ENCODE peak calls at places on chromosomes 3 and 15, in seven cellular contexts. H, X, L, D, S, V and Q are unnamed samples.
A peak's percentile ranks its signal among the peaks of the same experiment; 100 is the strongest.

GRCh38 chr15:86942285-86942684 is 862.6 kb downstream of the AGBL1 start:
- DNase-seq in H (no peak), X (no peak), L (no peak), D (no peak), S (peak; percentile 52), V (no peak), Q (no peak)

GRCh38 chr3:25300141-25300540 is 127.9 kb upstream of the RARB start:
- DNase-seq in H (no peak), X (no peak), L (no peak), D (no peak), S (no peak), V (no peak), Q (no peak)

GRCh38 chr3:176286456-176287115 is 910.7 kb downstream of the TBL1XR1 start:
- DNase-seq in H (no peak), X (no peak), L (no peak), D (no peak), S (no peak), V (no peak), Q (peak; percentile 25)

GRCh38 chr3:146134348-146135117 is 26.5 kb downstream of the PLOD2 start:
- DNase-seq in H (no peak), X (no peak), L (no peak), D (no peak), S (peak; percentile 65), V (no peak), Q (no peak)

GRCh38 chr3:163879172-163879571 is 1199.1 kb downstream of the SI start:
- DNase-seq in H (no peak), X (no peak), L (no peak), D (no peak), S (no peak), V (no peak), Q (no peak)

GRCh38 chr3:53808496-53808895 is 37.7 kb downstream of the CHDH start:
- DNase-seq in H (no peak), X (no peak), L (peak; percentile 7), D (no peak), S (no peak), V (no peak), Q (no peak)

GRCh38 chr15:51342249-51342999 is 969 bp downstream of the GLDN start:
- DNase-seq in H (no peak), X (no peak), L (no peak), D (no peak), S (no peak), V (no peak), Q (no peak)

GRCh38 chr15:60589253-60589652 is 110.3 kb upstream of the ICE2 start:
- DNase-seq in H (no peak), X (peak; percentile 37), L (peak; percentile 65), D (no peak), S (no peak), V (no peak), Q (no peak)

GRCh38 chr3:4980229-4981159 is 1.3 kb downstream of the BHLHE40 start:
- DNase-seq in H (peak; percentile 64), X (peak; percentile 94), L (peak; percentile 93), D (peak; percentile 81), S (peak; percentile 86), V (peak; percentile 73), Q (peak; percentile 88)

GRCh38 chr3:50164056-50164455 is 8.9 kb downstream of the SEMA3F start:
- DNase-seq in H (peak; percentile 50), X (no peak), L (peak; percentile 72), D (peak; percentile 76), S (peak; percentile 93), V (no peak), Q (peak; percentile 94)

GRCh38 chr3:184645304-184645703 is 66.6 kb downstream of the MAGEF1 start:
- DNase-seq in H (no peak), X (no peak), L (no peak), D (no peak), S (peak; percentile 79), V (no peak), Q (no peak)

GRCh38 chr15:60519218-60519617 is 40.3 kb upstream of the ICE2 start:
- DNase-seq in H (no peak), X (no peak), L (no peak), D (no peak), S (peak; percentile 59), V (no peak), Q (peak; percentile 40)

GRCh38 chr3:64414043-64414442 is 188.8 kb upstream of the PRICKLE2 start:
- DNase-seq in H (no peak), X (no peak), L (no peak), D (no peak), S (no peak), V (no peak), Q (no peak)

GRCh38 chr3:69239063-69239462 is 116.7 kb upstream of the LMOD3 start:
- DNase-seq in H (no peak), X (no peak), L (no peak), D (no peak), S (no peak), V (no peak), Q (no peak)

GRCh38 chr15:62850791-62851291 is 191.7 kb upstream of the TPM1 start:
- DNase-seq in H (peak; percentile 77), X (no peak), L (no peak), D (peak; percentile 56), S (peak; percentile 57), V (no peak), Q (peak; percentile 54)

GRCh38 chr3:163779396-163780344 is 1298.6 kb downstream of the SI start:
- DNase-seq in H (no peak), X (no peak), L (no peak), D (no peak), S (no peak), V (no peak), Q (no peak)

GRCh38 chr15:77738441-77739437 is 106.0 kb upstream of the LINGO1 start:
- DNase-seq in H (no peak), X (no peak), L (no peak), D (no peak), S (no peak), V (no peak), Q (no peak)

GRCh38 chr15:25859838-25860645 is 3.1 kb downstream of the ATP10A start:
- DNase-seq in H (no peak), X (no peak), L (no peak), D (no peak), S (no peak), V (no peak), Q (no peak)
- H3K4me3 ChIP-seq in H (no peak overlapping the region), X (no peak overlapping the region), L (no peak overlapping the region), D (no peak overlapping the region), S (no peak overlapping the region), V (no peak overlapping the region), Q (peak overlapping the region; percentile 78)

DNA sequence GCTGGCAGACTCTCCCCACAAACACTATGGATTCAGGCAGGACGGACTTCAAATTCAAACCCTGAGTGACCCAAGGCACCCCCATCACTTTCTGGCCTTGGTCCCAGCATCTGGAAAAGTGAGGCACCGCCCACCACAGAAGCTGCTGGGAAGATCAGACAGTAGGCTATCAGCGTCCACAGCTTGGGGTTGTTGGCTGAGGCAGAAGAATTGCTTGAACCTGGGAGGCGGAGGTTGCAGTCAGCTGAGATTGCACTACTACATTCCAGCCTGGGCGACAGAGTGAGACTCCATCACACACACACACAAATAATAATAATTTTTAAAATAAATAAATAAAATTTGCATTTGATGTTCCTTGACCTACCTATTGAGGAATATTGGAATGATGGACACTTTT is 8.4 kb downstream of the PFKFB4 start:
- DNase-seq in H (no peak), X (peak; percentile 24), L (no peak), D (no peak), S (no peak), V (no peak), Q (no peak)
- H3K4me3 ChIP-seq in H (no peak overlapping the region), X (no peak overlapping the region), L (no peak overlapping the region), D (no peak overlapping the region), S (no peak overlapping the region), V (no peak overlapping the region), Q (no peak overlapping the region)

DNA sequence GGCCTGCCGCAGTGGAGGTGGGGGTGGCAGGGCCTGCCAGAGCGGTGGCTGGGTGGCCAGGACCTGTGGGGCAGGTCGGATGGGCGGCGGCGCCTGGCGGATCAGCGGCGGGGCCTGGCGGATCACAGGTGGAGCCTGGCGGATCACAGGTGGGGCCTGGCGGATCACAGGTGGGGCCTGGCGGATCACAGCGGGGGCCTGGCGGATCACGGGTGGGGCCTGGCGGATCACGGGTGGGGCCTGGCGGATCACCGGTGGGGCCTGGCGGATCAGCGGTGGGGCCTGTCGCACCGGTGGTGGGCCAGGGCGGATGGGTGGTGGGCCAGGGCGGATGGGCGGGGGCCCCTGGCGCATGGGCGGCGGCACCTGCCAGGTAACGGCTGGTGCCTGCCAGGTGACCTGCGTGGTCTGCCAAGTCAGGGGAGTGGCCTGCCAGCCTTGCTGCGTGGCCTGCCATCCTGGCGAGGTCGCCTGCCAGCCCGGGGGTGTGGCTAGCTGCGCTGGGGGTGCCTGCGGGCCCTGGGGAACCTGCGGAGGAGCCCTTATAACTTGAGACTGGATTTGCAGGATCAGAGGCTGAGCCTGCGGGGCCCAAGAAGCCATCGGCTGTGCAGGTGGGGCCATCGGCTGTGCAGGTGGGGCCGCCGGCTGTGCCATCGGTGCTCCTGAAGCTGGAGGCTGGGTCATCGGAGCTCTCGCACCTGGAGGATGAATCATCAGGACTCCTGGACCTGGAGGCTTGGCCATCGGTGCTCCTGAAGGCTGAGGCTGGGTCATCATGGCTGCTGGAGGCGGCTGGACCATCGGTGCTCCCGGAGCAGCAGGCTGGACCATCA is 1.3 kb downstream of the MAGEL2 start:
- DNase-seq in H (no peak), X (no peak), L (no peak), D (no peak), S (no peak), V (no peak), Q (no peak)
- H3K4me3 ChIP-seq in H (no peak overlapping the region), X (no peak overlapping the region), L (no peak overlapping the region), D (no peak overlapping the region), S (no peak overlapping the region), V (no peak overlapping the region), Q (no peak overlapping the region)

GRCh38 chr3:129461022-129461421 is 21.0 kb downstream of the IFT122 start:
- DNase-seq in H (no peak), X (no peak), L (no peak), D (peak; percentile 18), S (peak; percentile 57), V (no peak), Q (peak; percentile 69)

GRCh38 chr3:129462365-129462968 is 22.4 kb downstream of the IFT122 start:
- DNase-seq in H (no peak), X (no peak), L (no peak), D (no peak), S (no peak), V (no peak), Q (no peak)

GRCh38 chr3:129460155-129460554 is 20.1 kb downstream of the IFT122 start:
- DNase-seq in H (no peak), X (no peak), L (no peak), D (no peak), S (no peak), V (no peak), Q (no peak)

GRCh38 chr3:129460572-129460971 is 20.5 kb downstream of the IFT122 start:
- DNase-seq in H (no peak), X (no peak), L (no peak), D (no peak), S (no peak), V (no peak), Q (no peak)

DNA sequence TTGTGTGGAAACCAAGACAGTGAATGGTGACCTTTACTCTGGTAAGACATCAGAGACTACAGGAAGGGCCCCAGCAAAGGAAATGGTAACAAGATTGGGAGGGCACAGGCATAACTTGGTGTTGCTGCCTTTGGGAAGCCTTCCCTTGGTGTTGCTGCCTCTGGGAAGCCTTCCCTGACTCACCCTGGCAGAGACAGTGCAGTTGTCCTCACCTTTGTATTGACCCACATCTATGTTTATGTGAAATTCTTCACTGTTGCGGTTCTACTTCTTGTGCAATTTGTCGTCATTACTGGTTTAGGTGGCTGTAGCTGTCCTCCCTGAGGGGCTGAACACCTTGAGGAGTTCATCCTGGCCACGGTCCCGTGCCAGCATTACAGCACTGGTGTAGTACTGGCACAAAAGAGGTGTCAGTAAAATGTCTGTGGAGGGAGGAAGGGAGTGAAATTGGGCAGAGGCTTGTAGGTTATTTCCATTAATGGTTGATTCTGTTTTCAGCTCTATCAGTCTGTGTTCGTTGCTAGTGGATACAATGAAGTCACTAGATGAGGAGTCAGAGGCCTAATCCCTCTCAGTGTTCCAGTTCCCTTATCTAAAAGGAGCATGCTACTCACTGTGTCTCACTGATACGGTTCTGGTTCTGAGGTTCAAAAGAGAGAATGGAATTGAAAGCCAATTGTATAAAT is 21.6 kb downstream of the IFT122 start:
- DNase-seq in H (no peak), X (no peak), L (no peak), D (no peak), S (peak; percentile 46), V (no peak), Q (no peak)
- H3K4me3 ChIP-seq in H (no peak overlapping the region), X (no peak overlapping the region), L (no peak overlapping the region), D (no peak overlapping the region), S (no peak overlapping the region), V (no peak overlapping the region), Q (no peak overlapping the region)